ENCODE peak calls at places on chromosomes 3 and 15, in nine cellular contexts. One of them, this sample, is unnamed.

GRCh38 chr3:193897288-193897687 is 238.7 kb upstream of the HES1 start:
- DNase-seq in uterus: peak; percentile 59
- DNase-seq in K562: peak; percentile 70
- DNase-seq in GM12878: no peak
- DNase-seq in astrocyte of the cerebellum: no peak
- DNase-seq in PC-3: no peak
- DNase-seq in colonic mucosa: no peak
- DNase-seq in choroid plexus epithelial cell: peak; percentile 47
- DNase-seq in cardiac muscle cell: peak; percentile 58
- DNase-seq in this sample: peak; percentile 37

GRCh38 chr3:46420931-46421330 is 13.9 kb downstream of the CCRL2 start:
- DNase-seq in uterus: no peak
- DNase-seq in K562: no peak
- DNase-seq in GM12878: no peak
- DNase-seq in astrocyte of the cerebellum: no peak
- DNase-seq in PC-3: no peak
- DNase-seq in colonic mucosa: no peak
- DNase-seq in choroid plexus epithelial cell: no peak
- DNase-seq in cardiac muscle cell: no peak
- DNase-seq in this sample: no peak

GRCh38 chr15:91049378-91050127 is 27.2 kb upstream of the VPS33B start:
- DNase-seq in uterus: peak; percentile 43
- DNase-seq in K562: peak; percentile 79
- DNase-seq in GM12878: peak; percentile 12
- DNase-seq in astrocyte of the cerebellum: peak; percentile 41
- DNase-seq in PC-3: peak; percentile 74
- DNase-seq in colonic mucosa: peak; percentile 72
- DNase-seq in choroid plexus epithelial cell: peak; percentile 87
- DNase-seq in cardiac muscle cell: peak; percentile 80
- DNase-seq in this sample: peak; percentile 71

GRCh38 chr3:133691410-133692107 is 29.8 kb upstream of the TOPBP1 start:
- DNase-seq in uterus: no peak
- DNase-seq in K562: no peak
- DNase-seq in GM12878: no peak
- DNase-seq in astrocyte of the cerebellum: no peak
- DNase-seq in PC-3: peak; percentile 21
- DNase-seq in colonic mucosa: no peak
- DNase-seq in choroid plexus epithelial cell: peak; percentile 19
- DNase-seq in cardiac muscle cell: peak; percentile 14
- DNase-seq in this sample: peak; percentile 51

GRCh38 chr3:31832576-31832975 is 148.5 kb downstream of the OSBPL10 start:
- DNase-seq in uterus: no peak
- DNase-seq in K562: no peak
- DNase-seq in GM12878: no peak
- DNase-seq in astrocyte of the cerebellum: no peak
- DNase-seq in PC-3: no peak
- DNase-seq in colonic mucosa: no peak
- DNase-seq in choroid plexus epithelial cell: peak; percentile 26
- DNase-seq in cardiac muscle cell: no peak
- DNase-seq in this sample: no peak

GRCh38 chr15:93048759-93049161 is 40.3 kb downstream of the RGMA start:
- DNase-seq in uterus: no peak
- DNase-seq in K562: no peak
- DNase-seq in GM12878: no peak
- DNase-seq in astrocyte of the cerebellum: peak; percentile 51
- DNase-seq in PC-3: peak; percentile 57
- DNase-seq in colonic mucosa: no peak
- DNase-seq in choroid plexus epithelial cell: no peak
- DNase-seq in cardiac muscle cell: peak; percentile 58
- DNase-seq in this sample: peak; percentile 24

GRCh38 chr3:99949956-99950670 is 132.5 kb downstream of the CMSS1 start:
- DNase-seq in uterus: no peak
- DNase-seq in K562: no peak
- DNase-seq in GM12878: no peak
- DNase-seq in astrocyte of the cerebellum: no peak
- DNase-seq in PC-3: no peak
- DNase-seq in colonic mucosa: no peak
- DNase-seq in choroid plexus epithelial cell: no peak
- DNase-seq in cardiac muscle cell: no peak
- DNase-seq in this sample: no peak

GRCh38 chr15:48367483-48367882 is 36.3 kb downstream of the DUT start:
- DNase-seq in uterus: no peak
- DNase-seq in K562: no peak
- DNase-seq in GM12878: no peak
- DNase-seq in astrocyte of the cerebellum: no peak
- DNase-seq in PC-3: no peak
- DNase-seq in colonic mucosa: no peak
- DNase-seq in choroid plexus epithelial cell: peak; percentile 88
- DNase-seq in cardiac muscle cell: peak; percentile 59
- DNase-seq in this sample: peak; percentile 68

GRCh38 chr3:99644741-99645140 is 6.3 kb downstream of the COL8A1 start:
- DNase-seq in uterus: no peak
- DNase-seq in K562: no peak
- DNase-seq in GM12878: no peak
- DNase-seq in astrocyte of the cerebellum: no peak
- DNase-seq in PC-3: no peak
- DNase-seq in colonic mucosa: no peak
- DNase-seq in choroid plexus epithelial cell: no peak
- DNase-seq in cardiac muscle cell: no peak
- DNase-seq in this sample: no peak

GRCh38 chr3:2098398-2099027 is at the start of gene CNTN4:
- DNase-seq in uterus: peak; percentile 63
- DNase-seq in K562: no peak
- DNase-seq in GM12878: no peak
- DNase-seq in astrocyte of the cerebellum: peak; percentile 15
- DNase-seq in PC-3: no peak
- DNase-seq in colonic mucosa: peak; percentile 81
- DNase-seq in choroid plexus epithelial cell: peak; percentile 1
- DNase-seq in cardiac muscle cell: peak; percentile 6
- DNase-seq in this sample: no peak

GRCh38 chr15:47719730-47720129 is 2.4 kb downstream of the SEMA6D start:
- DNase-seq in uterus: no peak
- DNase-seq in K562: no peak
- DNase-seq in GM12878: no peak
- DNase-seq in astrocyte of the cerebellum: no peak
- DNase-seq in PC-3: peak; percentile 6
- DNase-seq in colonic mucosa: no peak
- DNase-seq in choroid plexus epithelial cell: no peak
- DNase-seq in cardiac muscle cell: no peak
- DNase-seq in this sample: no peak

GRCh38 chr15:72857331-72858065 is 73.9 kb upstream of the ADPGK start:
- DNase-seq in uterus: no peak
- DNase-seq in K562: no peak
- DNase-seq in GM12878: no peak
- DNase-seq in astrocyte of the cerebellum: no peak
- DNase-seq in PC-3: no peak
- DNase-seq in colonic mucosa: no peak
- DNase-seq in choroid plexus epithelial cell: no peak
- DNase-seq in cardiac muscle cell: no peak
- DNase-seq in this sample: no peak

GRCh38 chr3:39531681-39532080 is 64.2 kb downstream of the MOBP start:
- DNase-seq in uterus: no peak
- DNase-seq in K562: no peak
- DNase-seq in GM12878: no peak
- DNase-seq in astrocyte of the cerebellum: peak; percentile 12
- DNase-seq in PC-3: peak; percentile 51
- DNase-seq in colonic mucosa: no peak
- DNase-seq in choroid plexus epithelial cell: peak; percentile 65
- DNase-seq in cardiac muscle cell: peak; percentile 92
- DNase-seq in this sample: peak; percentile 86

GRCh38 chr3:194828126-194828525 is 142.4 kb downstream of the FAM43A start:
- DNase-seq in uterus: no peak
- DNase-seq in K562: no peak
- DNase-seq in GM12878: no peak
- DNase-seq in astrocyte of the cerebellum: no peak
- DNase-seq in PC-3: no peak
- DNase-seq in colonic mucosa: no peak
- DNase-seq in choroid plexus epithelial cell: no peak
- DNase-seq in cardiac muscle cell: no peak
- DNase-seq in this sample: peak; percentile 44

GRCh38 chr3:94137377-94137776 is 74.5 kb downstream of the NSUN3 start:
- DNase-seq in uterus: no peak
- DNase-seq in K562: no peak
- DNase-seq in GM12878: no peak
- DNase-seq in astrocyte of the cerebellum: peak; percentile 15
- DNase-seq in PC-3: no peak
- DNase-seq in colonic mucosa: no peak
- DNase-seq in choroid plexus epithelial cell: peak; percentile 20
- DNase-seq in cardiac muscle cell: no peak
- DNase-seq in this sample: no peak

GRCh38 chr3:48521635-48522034 is 17.7 kb upstream of the SHISA5 start:
- DNase-seq in uterus: no peak
- DNase-seq in K562: no peak
- DNase-seq in GM12878: no peak
- DNase-seq in astrocyte of the cerebellum: no peak
- DNase-seq in PC-3: no peak
- DNase-seq in colonic mucosa: peak; percentile 31
- DNase-seq in choroid plexus epithelial cell: no peak
- DNase-seq in cardiac muscle cell: no peak
- DNase-seq in this sample: no peak

GRCh38 chr3:48518755-48519154 is 14.8 kb upstream of the SHISA5 start:
- DNase-seq in uterus: no peak
- DNase-seq in K562: no peak
- DNase-seq in GM12878: no peak
- DNase-seq in astrocyte of the cerebellum: no peak
- DNase-seq in PC-3: no peak
- DNase-seq in colonic mucosa: no peak
- DNase-seq in choroid plexus epithelial cell: no peak
- DNase-seq in cardiac muscle cell: no peak
- DNase-seq in this sample: no peak

GRCh38 chr3:48518069-48518468 is 14.1 kb upstream of the SHISA5 start:
- DNase-seq in uterus: no peak
- DNase-seq in K562: no peak
- DNase-seq in GM12878: no peak
- DNase-seq in astrocyte of the cerebellum: no peak
- DNase-seq in PC-3: no peak
- DNase-seq in colonic mucosa: no peak
- DNase-seq in choroid plexus epithelial cell: no peak
- DNase-seq in cardiac muscle cell: no peak
- DNase-seq in this sample: no peak

GRCh38 chr3:48516571-48516970 is 12.6 kb upstream of the SHISA5 start:
- DNase-seq in uterus: no peak
- DNase-seq in K562: no peak
- DNase-seq in GM12878: no peak
- DNase-seq in astrocyte of the cerebellum: no peak
- DNase-seq in PC-3: no peak
- DNase-seq in colonic mucosa: no peak
- DNase-seq in choroid plexus epithelial cell: no peak
- DNase-seq in cardiac muscle cell: no peak
- DNase-seq in this sample: no peak

DNA sequence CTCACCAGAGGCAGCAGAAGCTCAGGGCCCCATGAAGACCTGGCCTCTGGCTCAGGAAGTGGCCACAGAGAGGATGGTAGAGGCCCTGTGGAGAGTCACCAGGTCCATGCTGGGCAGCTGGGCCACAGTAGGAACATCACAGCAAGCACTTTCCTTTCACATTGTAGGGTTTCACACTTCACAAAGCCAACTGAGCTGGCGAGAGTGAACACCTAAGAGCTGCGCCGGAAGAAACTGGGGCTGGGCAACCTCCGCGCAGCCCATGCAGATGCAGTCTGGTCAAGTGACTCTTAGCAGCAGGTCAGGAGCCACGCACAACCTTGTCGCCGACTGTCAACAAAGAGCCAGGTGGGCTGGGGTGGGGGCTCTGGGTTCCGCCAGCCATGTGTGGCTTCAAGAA is 15.3 kb upstream of the SHISA5 start:
- DNase-seq in uterus: no peak
- DNase-seq in K562: no peak
- DNase-seq in GM12878: no peak
- DNase-seq in astrocyte of the cerebellum: no peak
- DNase-seq in PC-3: no peak
- DNase-seq in colonic mucosa: no peak
- DNase-seq in choroid plexus epithelial cell: no peak
- DNase-seq in cardiac muscle cell: no peak
- DNase-seq in this sample: no peak
- H3K4me3 ChIP-seq in uterus: no peak overlapping the region
- H3K4me3 ChIP-seq in K562: no peak overlapping the region
- H3K4me3 ChIP-seq in GM12878: no peak overlapping the region
- H3K4me3 ChIP-seq in astrocyte of the cerebellum: no peak overlapping the region
- H3K4me3 ChIP-seq in PC-3: no peak overlapping the region
- H3K4me3 ChIP-seq in colonic mucosa: no peak overlapping the region
- H3K4me3 ChIP-seq in choroid plexus epithelial cell: no peak overlapping the region
- H3K4me3 ChIP-seq in cardiac muscle cell: no peak overlapping the region
- H3K4me3 ChIP-seq in this sample: no peak overlapping the region

GRCh38 chr3:101131767-101132166 is 138.5 kb upstream of the ABI3BP start:
- DNase-seq in uterus: no peak
- DNase-seq in K562: no peak
- DNase-seq in GM12878: no peak
- DNase-seq in astrocyte of the cerebellum: no peak
- DNase-seq in PC-3: peak; percentile 9
- DNase-seq in colonic mucosa: no peak
- DNase-seq in choroid plexus epithelial cell: no peak
- DNase-seq in cardiac muscle cell: no peak
- DNase-seq in this sample: no peak
- TF ChIP-seq CTCF in uterus: no peak
- TF ChIP-seq CTCF in K562: peak; percentile 23
- TF ChIP-seq CTCF in GM12878: peak; percentile 16
- TF ChIP-seq CTCF in astrocyte of the cerebellum: no peak
- TF ChIP-seq CTCF in PC-3: peak; percentile 48
- TF ChIP-seq CTCF in colonic mucosa: no peak
- TF ChIP-seq CTCF in choroid plexus epithelial cell: no peak
- TF ChIP-seq CTCF in cardiac muscle cell: no peak
- TF ChIP-seq CTCF in this sample: no peak

DNA sequence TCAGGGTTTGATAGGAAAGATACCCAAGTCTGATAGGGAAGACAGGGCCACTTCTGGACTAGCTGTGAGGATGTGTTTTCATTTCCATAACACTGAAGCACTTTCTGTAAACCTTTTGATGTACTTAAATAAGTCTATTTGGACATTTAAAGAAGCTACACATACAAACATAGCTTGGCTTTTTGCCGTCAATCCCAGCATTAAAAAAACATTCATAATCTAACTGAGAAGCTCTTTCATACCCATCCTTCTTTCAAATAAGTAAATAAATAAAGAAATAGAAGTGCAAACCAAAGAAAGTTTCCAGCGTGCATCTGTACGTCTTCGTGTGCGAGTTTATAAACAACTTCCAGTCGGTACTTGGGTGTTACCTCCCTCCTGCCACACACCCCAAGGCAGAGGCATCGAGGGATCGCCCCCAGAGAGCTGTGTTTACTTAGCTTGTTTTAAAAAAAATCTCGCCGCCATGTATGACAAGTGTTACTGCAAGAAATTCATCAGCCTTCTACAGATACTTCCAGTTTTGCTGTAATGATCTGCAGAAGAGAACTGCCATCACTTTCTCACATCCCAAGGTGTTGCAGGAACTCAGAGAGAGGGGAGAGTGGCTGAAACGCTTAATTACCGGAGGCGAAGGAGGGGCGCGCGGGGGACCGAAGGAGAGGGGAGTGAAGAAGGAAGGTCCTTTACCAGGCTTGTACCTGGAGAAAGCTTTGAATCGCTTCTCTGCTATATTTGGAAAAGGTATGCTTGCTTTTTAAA is 9.0 kb upstream of the MEIS2 start:
- DNase-seq in uterus: no peak
- DNase-seq in K562: no peak
- DNase-seq in GM12878: no peak
- DNase-seq in astrocyte of the cerebellum: no peak
- DNase-seq in PC-3: no peak
- DNase-seq in colonic mucosa: no peak
- DNase-seq in choroid plexus epithelial cell: no peak
- DNase-seq in cardiac muscle cell: peak; percentile 63
- DNase-seq in this sample: no peak
- H3K4me3 ChIP-seq in uterus: peak overlapping the region; percentile 52
- H3K4me3 ChIP-seq in K562: no peak overlapping the region
- H3K4me3 ChIP-seq in GM12878: no peak overlapping the region
- H3K4me3 ChIP-seq in astrocyte of the cerebellum: no peak overlapping the region
- H3K4me3 ChIP-seq in PC-3: no peak overlapping the region
- H3K4me3 ChIP-seq in colonic mucosa: no peak overlapping the region
- H3K4me3 ChIP-seq in choroid plexus epithelial cell: no peak overlapping the region
- H3K4me3 ChIP-seq in cardiac muscle cell: peak overlapping the region; percentile 98
- H3K4me3 ChIP-seq in this sample: peak overlapping the region; percentile 51

GRCh38 chr3:171801738-171802600 is 8.3 kb downstream of the PLD1 start:
- DNase-seq in uterus: no peak
- DNase-seq in K562: no peak
- DNase-seq in GM12878: peak; percentile 70
- DNase-seq in astrocyte of the cerebellum: peak; percentile 76
- DNase-seq in PC-3: peak; percentile 88
- DNase-seq in colonic mucosa: no peak
- DNase-seq in choroid plexus epithelial cell: peak; percentile 96
- DNase-seq in cardiac muscle cell: peak; percentile 91
- DNase-seq in this sample: peak; percentile 97
- TF ChIP-seq CTCF in uterus: no peak
- TF ChIP-seq CTCF in K562: no peak
- TF ChIP-seq CTCF in GM12878: no peak
- TF ChIP-seq CTCF in astrocyte of the cerebellum: no peak
- TF ChIP-seq CTCF in PC-3: no peak
- TF ChIP-seq CTCF in colonic mucosa: no peak
- TF ChIP-seq CTCF in choroid plexus epithelial cell: no peak
- TF ChIP-seq CTCF in cardiac muscle cell: no peak
- TF ChIP-seq CTCF in this sample: no peak

This sample was measured in fibroblast of mammary gland.